ENCODE peak calls at places on chromosomes 6 and 20, in six cellular contexts. One of them, this sample, is unnamed.

GRCh38 chr20:1898496-1899168 is 3.4 kb downstream of the SIRPA start:
- DNase-seq in HCEC 1CT: no peak
- DNase-seq in occipital lobe: no peak
- DNase-seq in D341Med: no peak
- DNase-seq in stimulated activated CD8-positive, alpha-beta memory T cell treated with anti-CD3 and anti-CD28 coated beads, Interleukin-4, amount 100 ng/mL, for 4 hours: no peak
- DNase-seq in sigmoid colon: no peak
- DNase-seq in this sample: no peak

GRCh38 chr6:16524380-16524707 is 236.9 kb downstream of the ATXN1 start:
- DNase-seq in D341Med: no peak
- DNase-seq in sigmoid colon: no peak
- DNase-seq in stimulated activated CD8-positive, alpha-beta memory T cell treated with anti-CD3 and anti-CD28 coated beads, Interleukin-4, amount 100 ng/mL, for 4 hours: no peak
- DNase-seq in occipital lobe: no peak
- DNase-seq in HCEC 1CT: peak; percentile 12
- DNase-seq in this sample: peak; percentile 59

GRCh38 chr6:105601541-105602174 is 198.8 kb upstream of the PREP start:
- DNase-seq in stimulated activated CD8-positive, alpha-beta memory T cell treated with anti-CD3 and anti-CD28 coated beads, Interleukin-4, amount 100 ng/mL, for 4 hours: no peak
- DNase-seq in occipital lobe: peak; percentile 71
- DNase-seq in D341Med: no peak
- DNase-seq in sigmoid colon: peak; percentile 89
- DNase-seq in HCEC 1CT: peak; percentile 97
- DNase-seq in this sample: peak; percentile 99

GRCh38 chr6:45474376-45474775 is 96.6 kb upstream of the SUPT3H start:
- DNase-seq in D341Med: no peak
- DNase-seq in stimulated activated CD8-positive, alpha-beta memory T cell treated with anti-CD3 and anti-CD28 coated beads, Interleukin-4, amount 100 ng/mL, for 4 hours: no peak
- DNase-seq in occipital lobe: no peak
- DNase-seq in sigmoid colon: no peak
- DNase-seq in HCEC 1CT: no peak
- DNase-seq in this sample: no peak

GRCh38 chr6:139888691-139889122 is 514.3 kb upstream of the CITED2 start:
- DNase-seq in HCEC 1CT: no peak
- DNase-seq in D341Med: peak; percentile 25
- DNase-seq in occipital lobe: no peak
- DNase-seq in sigmoid colon: no peak
- DNase-seq in stimulated activated CD8-positive, alpha-beta memory T cell treated with anti-CD3 and anti-CD28 coated beads, Interleukin-4, amount 100 ng/mL, for 4 hours: no peak
- DNase-seq in this sample: no peak

GRCh38 chr6:49551126-49551865 is 828 bp downstream of the C6orf141 start:
- DNase-seq in stimulated activated CD8-positive, alpha-beta memory T cell treated with anti-CD3 and anti-CD28 coated beads, Interleukin-4, amount 100 ng/mL, for 4 hours: no peak
- DNase-seq in sigmoid colon: no peak
- DNase-seq in occipital lobe: no peak
- DNase-seq in HCEC 1CT: peak; percentile 36
- DNase-seq in D341Med: peak; percentile 56
- DNase-seq in this sample: peak; percentile 16

GRCh38 chr20:18005170-18005989 is 36.6 kb downstream of the MGME1 start:
- DNase-seq in occipital lobe: peak; percentile 13
- DNase-seq in sigmoid colon: no peak
- DNase-seq in HCEC 1CT: no peak
- DNase-seq in D341Med: no peak
- DNase-seq in stimulated activated CD8-positive, alpha-beta memory T cell treated with anti-CD3 and anti-CD28 coated beads, Interleukin-4, amount 100 ng/mL, for 4 hours: no peak
- DNase-seq in this sample: no peak

GRCh38 chr6:157267109-157267611 is 56.2 kb downstream of the TMEM242 start:
- DNase-seq in stimulated activated CD8-positive, alpha-beta memory T cell treated with anti-CD3 and anti-CD28 coated beads, Interleukin-4, amount 100 ng/mL, for 4 hours: no peak
- DNase-seq in sigmoid colon: peak; percentile 48
- DNase-seq in D341Med: no peak
- DNase-seq in HCEC 1CT: no peak
- DNase-seq in occipital lobe: no peak
- DNase-seq in this sample: no peak

GRCh38 chr6:24898607-24899133 is 37.1 kb downstream of the RIPOR2 start:
- DNase-seq in sigmoid colon: no peak
- DNase-seq in HCEC 1CT: no peak
- DNase-seq in occipital lobe: no peak
- DNase-seq in D341Med: no peak
- DNase-seq in stimulated activated CD8-positive, alpha-beta memory T cell treated with anti-CD3 and anti-CD28 coated beads, Interleukin-4, amount 100 ng/mL, for 4 hours: no peak
- DNase-seq in this sample: no peak

GRCh38 chr6:34476462-34476861 is 10.6 kb downstream of the PACSIN1 start:
- DNase-seq in HCEC 1CT: no peak
- DNase-seq in sigmoid colon: no peak
- DNase-seq in stimulated activated CD8-positive, alpha-beta memory T cell treated with anti-CD3 and anti-CD28 coated beads, Interleukin-4, amount 100 ng/mL, for 4 hours: no peak
- DNase-seq in occipital lobe: no peak
- DNase-seq in D341Med: peak; percentile 91
- DNase-seq in this sample: no peak

GRCh38 chr6:150527100-150527499 is 72.6 kb upstream of the PLEKHG1 start:
- DNase-seq in occipital lobe: no peak
- DNase-seq in D341Med: no peak
- DNase-seq in HCEC 1CT: no peak
- DNase-seq in sigmoid colon: peak; percentile 74
- DNase-seq in stimulated activated CD8-positive, alpha-beta memory T cell treated with anti-CD3 and anti-CD28 coated beads, Interleukin-4, amount 100 ng/mL, for 4 hours: no peak
- DNase-seq in this sample: no peak

GRCh38 chr6:88174906-88175305 is 8.8 kb upstream of the CNR1 start:
- DNase-seq in stimulated activated CD8-positive, alpha-beta memory T cell treated with anti-CD3 and anti-CD28 coated beads, Interleukin-4, amount 100 ng/mL, for 4 hours: no peak
- DNase-seq in sigmoid colon: no peak
- DNase-seq in occipital lobe: no peak
- DNase-seq in D341Med: no peak
- DNase-seq in HCEC 1CT: no peak
- DNase-seq in this sample: no peak

GRCh38 chr6:72218125-72218524 is 331.8 kb downstream of the RIMS1 start:
- DNase-seq in sigmoid colon: no peak
- DNase-seq in stimulated activated CD8-positive, alpha-beta memory T cell treated with anti-CD3 and anti-CD28 coated beads, Interleukin-4, amount 100 ng/mL, for 4 hours: no peak
- DNase-seq in D341Med: peak; percentile 68
- DNase-seq in HCEC 1CT: peak; percentile 54
- DNase-seq in occipital lobe: peak; percentile 14
- DNase-seq in this sample: peak; percentile 44

GRCh38 chr20:35695245-35695749 is 3.9 kb downstream of the NFS1 start:
- DNase-seq in HCEC 1CT: no peak
- DNase-seq in D341Med: no peak
- DNase-seq in sigmoid colon: no peak
- DNase-seq in occipital lobe: no peak
- DNase-seq in stimulated activated CD8-positive, alpha-beta memory T cell treated with anti-CD3 and anti-CD28 coated beads, Interleukin-4, amount 100 ng/mL, for 4 hours: no peak
- DNase-seq in this sample: no peak

GRCh38 chr6:144171406-144171805 is 21.1 kb downstream of the STX11 start:
- DNase-seq in HCEC 1CT: no peak
- DNase-seq in sigmoid colon: no peak
- DNase-seq in occipital lobe: no peak
- DNase-seq in D341Med: no peak
- DNase-seq in stimulated activated CD8-positive, alpha-beta memory T cell treated with anti-CD3 and anti-CD28 coated beads, Interleukin-4, amount 100 ng/mL, for 4 hours: no peak
- DNase-seq in this sample: no peak

GRCh38 chr6:158047120-158047518 is 65.5 kb downstream of the SYNJ2 start:
- DNase-seq in sigmoid colon: no peak
- DNase-seq in stimulated activated CD8-positive, alpha-beta memory T cell treated with anti-CD3 and anti-CD28 coated beads, Interleukin-4, amount 100 ng/mL, for 4 hours: peak; percentile 41
- DNase-seq in D341Med: no peak
- DNase-seq in HCEC 1CT: no peak
- DNase-seq in occipital lobe: peak; percentile 40
- DNase-seq in this sample: no peak

GRCh38 chr20:37992802-37993538 is 40.3 kb downstream of the TTI1 start:
- DNase-seq in stimulated activated CD8-positive, alpha-beta memory T cell treated with anti-CD3 and anti-CD28 coated beads, Interleukin-4, amount 100 ng/mL, for 4 hours: no peak
- DNase-seq in HCEC 1CT: peak; percentile 94
- DNase-seq in occipital lobe: no peak
- DNase-seq in sigmoid colon: no peak
- DNase-seq in D341Med: peak; percentile 71
- DNase-seq in this sample: peak; percentile 97

GRCh38 chr20:3932277-3933073 is 43.3 kb downstream of the PANK2 start:
- DNase-seq in HCEC 1CT: peak; percentile 29
- DNase-seq in stimulated activated CD8-positive, alpha-beta memory T cell treated with anti-CD3 and anti-CD28 coated beads, Interleukin-4, amount 100 ng/mL, for 4 hours: no peak
- DNase-seq in sigmoid colon: no peak
- DNase-seq in occipital lobe: no peak
- DNase-seq in D341Med: no peak
- DNase-seq in this sample: peak; percentile 49

GRCh38 chr20:16501236-16501635 is 72.0 kb downstream of the KIF16B start:
- DNase-seq in stimulated activated CD8-positive, alpha-beta memory T cell treated with anti-CD3 and anti-CD28 coated beads, Interleukin-4, amount 100 ng/mL, for 4 hours: no peak
- DNase-seq in HCEC 1CT: no peak
- DNase-seq in D341Med: no peak
- DNase-seq in sigmoid colon: no peak
- DNase-seq in occipital lobe: no peak
- DNase-seq in this sample: no peak

GRCh38 chr6:28953039-28953872 is 29.5 kb upstream of the TRIM27 start:
- DNase-seq in occipital lobe: no peak
- DNase-seq in HCEC 1CT: peak; percentile 55
- DNase-seq in D341Med: peak; percentile 71
- DNase-seq in sigmoid colon: no peak
- DNase-seq in stimulated activated CD8-positive, alpha-beta memory T cell treated with anti-CD3 and anti-CD28 coated beads, Interleukin-4, amount 100 ng/mL, for 4 hours: peak; percentile 21
- DNase-seq in this sample: peak; percentile 61

GRCh38 chr6:55388161-55388560 is 60.9 kb downstream of the GFRAL start:
- DNase-seq in HCEC 1CT: no peak
- DNase-seq in D341Med: no peak
- DNase-seq in sigmoid colon: no peak
- DNase-seq in stimulated activated CD8-positive, alpha-beta memory T cell treated with anti-CD3 and anti-CD28 coated beads, Interleukin-4, amount 100 ng/mL, for 4 hours: no peak
- DNase-seq in occipital lobe: no peak
- DNase-seq in this sample: peak; percentile 4

GRCh38 chr20:25692499-25692898 is 4.2 kb downstream of the ZNF337 start:
- DNase-seq in sigmoid colon: no peak
- DNase-seq in D341Med: no peak
- DNase-seq in stimulated activated CD8-positive, alpha-beta memory T cell treated with anti-CD3 and anti-CD28 coated beads, Interleukin-4, amount 100 ng/mL, for 4 hours: no peak
- DNase-seq in HCEC 1CT: no peak
- DNase-seq in occipital lobe: no peak
- DNase-seq in this sample: no peak

GRCh38 chr6:43788305-43788704 is 18.3 kb downstream of the VEGFA start:
- DNase-seq in HCEC 1CT: no peak
- DNase-seq in D341Med: no peak
- DNase-seq in sigmoid colon: no peak
- DNase-seq in stimulated activated CD8-positive, alpha-beta memory T cell treated with anti-CD3 and anti-CD28 coated beads, Interleukin-4, amount 100 ng/mL, for 4 hours: no peak
- DNase-seq in occipital lobe: no peak
- DNase-seq in this sample: no peak

GRCh38 chr20:2521369-2522305 is 12.9 kb upstream of the ZNF343 start:
- DNase-seq in sigmoid colon: no peak
- DNase-seq in HCEC 1CT: peak; percentile 53
- DNase-seq in D341Med: peak; percentile 71
- DNase-seq in stimulated activated CD8-positive, alpha-beta memory T cell treated with anti-CD3 and anti-CD28 coated beads, Interleukin-4, amount 100 ng/mL, for 4 hours: no peak
- DNase-seq in occipital lobe: peak; percentile 25
- DNase-seq in this sample: peak; percentile 29

GRCh38 chr6:166333172-166333995 is 9.0 kb downstream of the SFT2D1 start:
- DNase-seq in sigmoid colon: no peak
- DNase-seq in D341Med: no peak
- DNase-seq in stimulated activated CD8-positive, alpha-beta memory T cell treated with anti-CD3 and anti-CD28 coated beads, Interleukin-4, amount 100 ng/mL, for 4 hours: no peak
- DNase-seq in occipital lobe: no peak
- DNase-seq in HCEC 1CT: no peak
- DNase-seq in this sample: no peak

GRCh38 chr6:167337675-167338449 is 13.0 kb downstream of the TTLL2 start:
- DNase-seq in stimulated activated CD8-positive, alpha-beta memory T cell treated with anti-CD3 and anti-CD28 coated beads, Interleukin-4, amount 100 ng/mL, for 4 hours: no peak
- DNase-seq in sigmoid colon: no peak
- DNase-seq in HCEC 1CT: no peak
- DNase-seq in occipital lobe: no peak
- DNase-seq in D341Med: no peak
- DNase-seq in this sample: no peak

GRCh38 chr6:112606726-112607125 is 259.6 kb downstream of the RFPL4B start:
- DNase-seq in D341Med: no peak
- DNase-seq in occipital lobe: no peak
- DNase-seq in stimulated activated CD8-positive, alpha-beta memory T cell treated with anti-CD3 and anti-CD28 coated beads, Interleukin-4, amount 100 ng/mL, for 4 hours: no peak
- DNase-seq in sigmoid colon: no peak
- DNase-seq in HCEC 1CT: no peak
- DNase-seq in this sample: no peak

GRCh38 chr20:38387953-38388352 is 41.7 kb downstream of the LBP start:
- DNase-seq in D341Med: no peak
- DNase-seq in sigmoid colon: no peak
- DNase-seq in HCEC 1CT: no peak
- DNase-seq in occipital lobe: no peak
- DNase-seq in stimulated activated CD8-positive, alpha-beta memory T cell treated with anti-CD3 and anti-CD28 coated beads, Interleukin-4, amount 100 ng/mL, for 4 hours: no peak
- DNase-seq in this sample: no peak

GRCh38 chr20:58024241-58024721 is 204.2 kb downstream of the ANKRD60 start:
- DNase-seq in sigmoid colon: no peak
- DNase-seq in stimulated activated CD8-positive, alpha-beta memory T cell treated with anti-CD3 and anti-CD28 coated beads, Interleukin-4, amount 100 ng/mL, for 4 hours: no peak
- DNase-seq in D341Med: no peak
- DNase-seq in occipital lobe: no peak
- DNase-seq in HCEC 1CT: no peak
- DNase-seq in this sample: no peak

GRCh38 chr6:36924131-36924530 is 30.4 kb upstream of the PI16 start:
- DNase-seq in occipital lobe: no peak
- DNase-seq in HCEC 1CT: no peak
- DNase-seq in D341Med: no peak
- DNase-seq in sigmoid colon: no peak
- DNase-seq in stimulated activated CD8-positive, alpha-beta memory T cell treated with anti-CD3 and anti-CD28 coated beads, Interleukin-4, amount 100 ng/mL, for 4 hours: no peak
- DNase-seq in this sample: no peak

GRCh38 chr20:31718952-31719643 is 3.6 kb downstream of the BCL2L1 start:
- DNase-seq in D341Med: no peak
- DNase-seq in sigmoid colon: no peak
- DNase-seq in occipital lobe: no peak
- DNase-seq in HCEC 1CT: no peak
- DNase-seq in stimulated activated CD8-positive, alpha-beta memory T cell treated with anti-CD3 and anti-CD28 coated beads, Interleukin-4, amount 100 ng/mL, for 4 hours: no peak
- DNase-seq in this sample: no peak